ENCODE peak calls at places on chromosomes 12 and 14, in nine cellular contexts. N, P, A, M, Q, T, V, S and L are unnamed samples.

GRCh38 chr12:68334136-68334535 is 2.0 kb upstream of the MDM1 start:
- DNase-seq in N (no peak), P (no peak), A (no peak), M (no peak), Q (no peak), T (no peak), V (no peak), S (no peak), L (no peak)

GRCh38 chr14:95523818-95524448 is 7.5 kb upstream of the SYNE3 start:
- DNase-seq in N (peak), P (no peak), A (no peak), M (peak), Q (peak), T (peak), V (no peak), S (peak), L (no peak)

GRCh38 chr12:1130571-1130970 is 139.5 kb downstream of the ERC1 start:
- DNase-seq in N (no peak), P (no peak), A (no peak), M (no peak), Q (peak), T (no peak), V (no peak), S (no peak), L (no peak)

GRCh38 chr12:120944645-120945217 is 33.6 kb upstream of the HNF1A start:
- DNase-seq in N (peak), P (peak), A (no peak), M (peak), Q (peak), T (peak), V (peak), S (peak), L (peak)

GRCh38 chr12:726281-727140 is 25.9 kb upstream of the WNK1 start:
- DNase-seq in N (no peak), P (no peak), A (no peak), M (no peak), Q (peak), T (no peak), V (no peak), S (peak), L (no peak)

GRCh38 chr12:96882862-96883261 is 24.2 kb upstream of the NEDD1 start:
- DNase-seq in N (no peak), P (no peak), A (no peak), M (no peak), Q (peak), T (no peak), V (no peak), S (peak), L (no peak)

GRCh38 chr12:126051611-126052107 is 986.4 kb downstream of the AACS start:
- DNase-seq in N (no peak), P (no peak), A (no peak), M (no peak), Q (peak), T (no peak), V (no peak), S (peak), L (no peak)

GRCh38 chr14:34365309-34365915 is 96.6 kb downstream of the SPTSSA start:
- DNase-seq in N (no peak), P (no peak), A (no peak), M (no peak), Q (no peak), T (no peak), V (no peak), S (no peak), L (no peak)

GRCh38 chr12:2941524-2941923 is 17.7 kb upstream of the TEAD4 start:
- DNase-seq in N (no peak), P (no peak), A (no peak), M (no peak), Q (no peak), T (no peak), V (no peak), S (no peak), L (no peak)

GRCh38 chr14:30980980-30981379 is 44.5 kb upstream of the AP4S1 start:
- DNase-seq in N (no peak), P (no peak), A (no peak), M (no peak), Q (no peak), T (no peak), V (no peak), S (no peak), L (no peak)

GRCh38 chr14:104399432-104400155 is 180.0 kb upstream of the C14orf180 start:
- DNase-seq in N (no peak), P (no peak), A (no peak), M (no peak), Q (no peak), T (no peak), V (no peak), S (no peak), L (peak)

GRCh38 chr12:113577464-113578121 is 105.9 kb upstream of the LHX5 start:
- DNase-seq in N (no peak), P (no peak), A (no peak), M (no peak), Q (no peak), T (no peak), V (no peak), S (no peak), L (no peak)

GRCh38 chr14:103258211-103258610 is 75.8 kb upstream of the EIF5 start:
- DNase-seq in N (no peak), P (no peak), A (no peak), M (no peak), Q (no peak), T (no peak), V (no peak), S (no peak), L (no peak)

GRCh38 chr14:99568567-99569560 is 35.1 kb downstream of the CCDC85C start:
- DNase-seq in N (no peak), P (no peak), A (no peak), M (no peak), Q (no peak), T (no peak), V (no peak), S (peak), L (no peak)

GRCh38 chr12:11264501-11264900 is 5.0 kb downstream of the PRB3 start:
- DNase-seq in N (no peak), P (no peak), A (no peak), M (no peak), Q (no peak), T (no peak), V (no peak), S (no peak), L (no peak)

GRCh38 chr12:47904647-47905312 is at the start of gene VDR:
- DNase-seq in N (peak), P (peak), A (peak), M (peak), Q (peak), T (peak), V (peak), S (peak), L (peak)

GRCh38 chr12:75727577-75727976 is 216.2 kb upstream of the KRR1 start:
- DNase-seq in N (no peak), P (no peak), A (no peak), M (no peak), Q (no peak), T (no peak), V (no peak), S (no peak), L (no peak)

GRCh38 chr14:77615231-77616132 is 955 bp downstream of the SPTLC2 start:
- DNase-seq in N (no peak), P (no peak), A (peak), M (no peak), Q (peak), T (no peak), V (peak), S (no peak), L (no peak)

GRCh38 chr12:38904932-38905479 is 385 bp downstream of the CPNE8 start:
- DNase-seq in N (peak), P (no peak), A (peak), M (peak), Q (peak), T (peak), V (peak), S (peak), L (peak)

GRCh38 chr12:52318241-52318990 is 2.8 kb downstream of the KRT83 start:
- DNase-seq in N (peak), P (no peak), A (no peak), M (no peak), Q (no peak), T (no peak), V (no peak), S (no peak), L (no peak)

GRCh38 chr14:98947911-98948595 is 323.9 kb downstream of the BCL11B start:
- DNase-seq in N (no peak), P (no peak), A (no peak), M (no peak), Q (no peak), T (no peak), V (no peak), S (no peak), L (no peak)

GRCh38 chr12:100267603-100268281 is 765 bp downstream of the SCYL2 start:
- DNase-seq in N (no peak), P (no peak), A (no peak), M (no peak), Q (peak), T (no peak), V (peak), S (peak), L (no peak)

GRCh38 chr14:21866479-21866878 is 192.9 kb upstream of the OR4E1 start:
- DNase-seq in N (no peak), P (no peak), A (no peak), M (no peak), Q (peak), T (no peak), V (no peak), S (no peak), L (no peak)

GRCh38 chr14:29629839-29630238 is 297.8 kb downstream of the PRKD1 start:
- DNase-seq in N (no peak), P (no peak), A (no peak), M (no peak), Q (peak), T (no peak), V (no peak), S (peak), L (no peak)

GRCh38 chr12:110581951-110582285 is 1.2 kb downstream of the PPTC7 start:
- DNase-seq in N (no peak), P (no peak), A (peak), M (no peak), Q (no peak), T (no peak), V (no peak), S (no peak), L (no peak)

GRCh38 chr12:98456583-98457573 is 58.5 kb upstream of the TMPO start:
- DNase-seq in N (peak), P (no peak), A (peak), M (peak), Q (no peak), T (no peak), V (peak), S (peak), L (no peak)

GRCh38 chr14:99724939-99725773 is 41.1 kb downstream of the CYP46A1 start:
- DNase-seq in N (peak), P (no peak), A (no peak), M (peak), Q (no peak), T (no peak), V (no peak), S (no peak), L (no peak)

GRCh38 chr12:51891843-51892242 is 3.9 kb downstream of the ANKRD33 start:
- DNase-seq in N (no peak), P (no peak), A (no peak), M (no peak), Q (no peak), T (no peak), V (no peak), S (peak), L (no peak)

GRCh38 chr14:77645520-77646230 is 29.2 kb upstream of the SPTLC2 start:
- DNase-seq in N (no peak), P (no peak), A (no peak), M (no peak), Q (no peak), T (no peak), V (no peak), S (no peak), L (no peak)

GRCh38 chr12:64402181-64402580 is 2.0 kb upstream of the XPOT start:
- DNase-seq in N (no peak), P (no peak), A (no peak), M (no peak), Q (no peak), T (no peak), V (no peak), S (no peak), L (no peak)

GRCh38 chr12:12070674-12071661 is at the start of gene BCL2L14:
- DNase-seq in N (no peak), P (no peak), A (no peak), M (no peak), Q (peak), T (no peak), V (no peak), S (peak), L (no peak)

GRCh38 chr12:49626169-49626835 is 2.9 kb downstream of the PRPF40B start:
- DNase-seq in N (no peak), P (no peak), A (no peak), M (no peak), Q (peak), T (no peak), V (no peak), S (no peak), L (no peak)

GRCh38 chr12:57536597-57536942 is 10.4 kb downstream of the DCTN2 start:
- DNase-seq in N (no peak), P (no peak), A (no peak), M (no peak), Q (no peak), T (no peak), V (no peak), S (no peak), L (no peak)

GRCh38 chr14:75499084-75499875 is 23.0 kb upstream of the BATF start:
- DNase-seq in N (no peak), P (no peak), A (no peak), M (no peak), Q (no peak), T (no peak), V (no peak), S (no peak), L (no peak)

GRCh38 chr14:104548802-104549535 is 30.6 kb upstream of the C14orf180 start:
- DNase-seq in N (peak), P (no peak), A (no peak), M (no peak), Q (no peak), T (no peak), V (no peak), S (no peak), L (no peak)

GRCh38 chr14:61547186-61548121 is 147.9 kb upstream of the HIF1A start:
- DNase-seq in N (no peak), P (no peak), A (no peak), M (no peak), Q (peak), T (no peak), V (no peak), S (peak), L (no peak)

GRCh38 chr12:67099858-67100257 is 169.3 kb upstream of the CAND1 start:
- DNase-seq in N (no peak), P (no peak), A (no peak), M (no peak), Q (no peak), T (no peak), V (no peak), S (no peak), L (no peak)

GRCh38 chr14:52876311-52876710 is 74.5 kb downstream of the FERMT2 start:
- DNase-seq in N (no peak), P (no peak), A (no peak), M (no peak), Q (no peak), T (no peak), V (no peak), S (peak), L (no peak)

GRCh38 chr12:63151061-63151897 is at the start of gene AVPR1A:
- DNase-seq in N (peak), P (no peak), A (no peak), M (no peak), Q (no peak), T (no peak), V (no peak), S (no peak), L (no peak)